ENCODE peak calls at places on chromosomes 6 and 20, in ten cellular contexts. F is cardiac fibroblast; E is fibroblast of the conjunctiva; V is EL; L is upper lobe of right lung; N is choroid plexus epithelial cell; H is KBM-7; P is activated T-cell treated with anti-CD3 and anti-CD28 coated beads, Interleukin-2, amount 50 U/mL, for 48 hours; R is ACHN; B is NCI-H2081. O is an unnamed sample.

GRCh38 chr20:25706793-25707192 is 10.1 kb upstream of the ZNF337 start:
- DNase-seq in F (no peak), E (no peak), V (no peak), L (no peak), N (no peak), H (no peak), P (no peak), R (no peak), B (no peak), O (peak)

GRCh38 chr6:33410711-33411631 is at the start of gene PHF1:
- DNase-seq in F (peak), E (peak), V (peak), L (no peak), N (peak), H (peak), P (no peak), R (peak), B (peak), O (peak)

GRCh38 chr6:148016013-148016412 is 326.6 kb upstream of the SASH1 start:
- DNase-seq in F (no peak), E (no peak), V (no peak), L (no peak), N (no peak), H (no peak), P (no peak), R (no peak), B (no peak), O (no peak)

GRCh38 chr20:5947276-5947675 is 3.1 kb downstream of the TRMT6 start:
- DNase-seq in F (peak), E (no peak), V (no peak), L (peak), N (no peak), H (no peak), P (peak), R (no peak), B (no peak), O (peak)

GRCh38 chr20:10216146-10216741 is 2.4 kb upstream of the SNAP25 start:
- DNase-seq in F (no peak), E (no peak), V (peak), L (no peak), N (peak), H (no peak), P (no peak), R (peak), B (no peak), O (no peak)

GRCh38 chr6:135161996-135162395 is 19.1 kb upstream of the MYB start:
- DNase-seq in F (no peak), E (no peak), V (no peak), L (no peak), N (no peak), H (no peak), P (no peak), R (no peak), B (no peak), O (no peak)

GRCh38 chr20:13432126-13432525 is 206.6 kb downstream of the TASP1 start:
- DNase-seq in F (no peak), E (no peak), V (no peak), L (no peak), N (no peak), H (no peak), P (no peak), R (peak), B (no peak), O (no peak)

GRCh38 chr20:35332540-35333200 is 40.4 kb upstream of the FAM83C start:
- DNase-seq in F (no peak), E (no peak), V (no peak), L (no peak), N (no peak), H (no peak), P (no peak), R (no peak), B (no peak), O (no peak)

GRCh38 chr6:139534472-139535115 is 160.1 kb upstream of the CITED2 start:
- DNase-seq in F (no peak), E (no peak), V (no peak), L (no peak), N (no peak), H (peak), P (peak), R (peak), B (no peak), O (no peak)

GRCh38 chr20:36686504-36686903 is 40.5 kb upstream of the SLA2 start:
- DNase-seq in F (no peak), E (no peak), V (no peak), L (no peak), N (no peak), H (no peak), P (no peak), R (no peak), B (no peak), O (no peak)

GRCh38 chr6:123091091-123091895 is 95.3 kb downstream of the CLVS2 start:
- DNase-seq in F (peak), E (peak), V (peak), L (no peak), N (peak), H (no peak), P (no peak), R (no peak), B (no peak), O (no peak)

GRCh38 chr6:158803733-158804143 is 15.4 kb downstream of the EZR start:
- DNase-seq in F (peak), E (no peak), V (peak), L (no peak), N (peak), H (peak), P (no peak), R (no peak), B (peak), O (peak)

GRCh38 chr6:115983998-115984397 is 76.7 kb downstream of the FRK start:
- DNase-seq in F (no peak), E (no peak), V (no peak), L (no peak), N (no peak), H (no peak), P (no peak), R (no peak), B (no peak), O (no peak)

GRCh38 chr6:147954938-147955337 is 387.7 kb upstream of the SASH1 start:
- DNase-seq in F (no peak), E (no peak), V (no peak), L (no peak), N (no peak), H (no peak), P (no peak), R (no peak), B (no peak), O (no peak)

O was measured in activated naive CD8-positive, alpha-beta T cell treated with anti-CD3 and anti-CD28 coated beads for 36 hours.